ENCODE peak calls at places on chromosomes 1 and 21, in ten cellular contexts. J, D, C, A, R, X, Z, I, U and F are unnamed samples.
A peak's percentile ranks its signal among the peaks of the same experiment; 100 is the strongest.

GRCh38 chr1:192133350-192133950 is 24.8 kb upstream of the RGS18 start:
- DNase-seq in J (no peak), D (no peak), C (no peak), A (no peak), R (no peak), X (peak; percentile 17), Z (no peak), I (no peak), U (no peak), F (no peak)

GRCh38 chr1:98211271-98211840 is 290.5 kb upstream of the DPYD start:
- DNase-seq in J (no peak), D (no peak), C (no peak), A (no peak), R (no peak), X (no peak), Z (no peak), I (no peak), U (no peak), F (no peak)

GRCh38 chr1:237851209-237851845 is 39.4 kb downstream of the ZP4 start:
- DNase-seq in J (peak; percentile 18), D (peak; percentile 45), C (no peak), A (peak; percentile 56), R (no peak), X (peak; percentile 40), Z (peak; percentile 44), I (peak; percentile 36), U (no peak), F (no peak)

GRCh38 chr1:94418664-94419655 is 771 bp downstream of the ABCD3 start:
- DNase-seq in J (no peak), D (peak; percentile 64), C (peak; percentile 61), A (no peak), R (peak; percentile 2), X (peak; percentile 38), Z (peak; percentile 72), I (peak; percentile 80), U (peak; percentile 32), F (no peak)

GRCh38 chr1:205639567-205639966 is 7.8 kb upstream of the ELK4 start:
- DNase-seq in J (no peak), D (no peak), C (no peak), A (no peak), R (no peak), X (no peak), Z (no peak), I (no peak), U (no peak), F (no peak)

GRCh38 chr1:161045749-161046573 is at the start of gene USF1:
- DNase-seq in J (peak; percentile 91), D (peak; percentile 97), C (peak; percentile 90), A (peak; percentile 93), R (peak; percentile 95), X (peak; percentile 89), Z (peak; percentile 96), I (peak; percentile 98), U (peak; percentile 95), F (peak; percentile 84)

GRCh38 chr1:221793439-221794078 is 51.7 kb upstream of the DUSP10 start:
- DNase-seq in J (no peak), D (no peak), C (no peak), A (no peak), R (no peak), X (peak; percentile 17), Z (no peak), I (no peak), U (no peak), F (no peak)

GRCh38 chr1:162036156-162036555 is 12.5 kb upstream of the OLFML2B start:
- DNase-seq in J (no peak), D (no peak), C (no peak), A (no peak), R (no peak), X (peak; percentile 13), Z (no peak), I (peak; percentile 31), U (no peak), F (no peak)

GRCh38 chr1:218348628-218349185 is 3.6 kb downstream of the TGFB2 start:
- DNase-seq in J (no peak), D (no peak), C (no peak), A (no peak), R (no peak), X (no peak), Z (no peak), I (no peak), U (no peak), F (no peak)

GRCh38 chr1:41345434-41346075 is 15.7 kb upstream of the FOXO6 start:
- DNase-seq in J (no peak), D (no peak), C (no peak), A (no peak), R (no peak), X (no peak), Z (no peak), I (no peak), U (no peak), F (no peak)

GRCh38 chr1:221517961-221518360 is 223.9 kb downstream of the DUSP10 start:
- DNase-seq in J (no peak), D (no peak), C (no peak), A (no peak), R (no peak), X (no peak), Z (no peak), I (peak; percentile 56), U (no peak), F (no peak)

GRCh38 chr21:45329261-45330074 is 41.8 kb upstream of the POFUT2 start:
- DNase-seq in J (no peak), D (peak; percentile 24), C (no peak), A (no peak), R (no peak), X (no peak), Z (peak; percentile 35), I (no peak), U (no peak), F (no peak)

GRCh38 chr1:208988811-208989222 is 594.7 kb upstream of the CAMK1G start:
- DNase-seq in J (no peak), D (peak; percentile 74), C (no peak), A (no peak), R (peak; percentile 3), X (peak; percentile 43), Z (peak; percentile 67), I (peak; percentile 58), U (no peak), F (no peak)

GRCh38 chr21:38171723-38172344 is 85.0 kb upstream of the KCNJ15 start:
- DNase-seq in J (no peak), D (no peak), C (no peak), A (peak; percentile 52), R (no peak), X (peak; percentile 67), Z (no peak), I (peak; percentile 53), U (no peak), F (no peak)

GRCh38 chr1:21307663-21308062 is 17.4 kb upstream of the ECE1 start:
- DNase-seq in J (no peak), D (no peak), C (no peak), A (no peak), R (no peak), X (no peak), Z (no peak), I (no peak), U (no peak), F (no peak)
- H3K4me1 ChIP-seq in J (peaks cover 67% of the 10 kb centered on the region), D (no peaks in the 10 kb centered on the region), C (peaks cover 48% of the 10 kb centered on the region), A (peaks cover 28% of the 10 kb centered on the region), R (peaks cover 26% of the 10 kb centered on the region), X (peaks cover 39% of the 10 kb centered on the region), Z (peaks cover 13% of the 10 kb centered on the region), I (peaks cover 48% of the 10 kb centered on the region), U (peaks cover 21% of the 10 kb centered on the region), F (peaks cover 24% of the 10 kb centered on the region)

DNA sequence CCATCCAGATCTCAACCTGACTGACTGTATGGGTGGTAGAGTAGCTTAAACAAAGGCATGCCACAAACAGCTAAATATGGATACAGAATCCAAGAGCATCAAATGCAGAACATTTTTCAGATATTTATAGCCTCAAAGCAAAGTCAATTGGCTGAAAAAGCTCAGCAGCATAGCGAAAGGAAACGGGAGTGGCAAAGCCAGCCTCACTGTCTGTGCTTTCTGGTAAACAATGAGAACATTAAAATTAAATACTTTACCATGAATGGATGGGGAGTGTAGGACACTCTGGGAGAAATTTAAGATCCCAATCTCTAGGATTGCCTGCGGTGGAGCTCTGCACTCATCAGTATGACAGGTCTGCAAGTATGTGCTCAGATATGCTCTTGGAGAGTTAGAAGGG is 4.4 kb downstream of the RASAL2 start:
- DNase-seq in J (no peak), D (no peak), C (no peak), A (no peak), R (no peak), X (peak; percentile 30), Z (no peak), I (no peak), U (no peak), F (no peak)
- H3K4me3 ChIP-seq in J (no peak overlapping the region), D (no peak overlapping the region), C (peak overlapping the region; percentile 2), A (no peak overlapping the region), R (no peak overlapping the region), X (peak overlapping the region; percentile 6), Z (no peak overlapping the region), I (no peak overlapping the region), U (no peak overlapping the region), F (no peak overlapping the region)

GRCh38 chr1:24362416-24362815 is 43.3 kb downstream of the GRHL3 start:
- DNase-seq in J (no peak), D (no peak), C (no peak), A (no peak), R (no peak), X (no peak), Z (no peak), I (no peak), U (no peak), F (no peak)

GRCh38 chr1:24360681-24361080 is 41.5 kb downstream of the GRHL3 start:
- DNase-seq in J (no peak), D (no peak), C (no peak), A (no peak), R (no peak), X (no peak), Z (no peak), I (no peak), U (no peak), F (no peak)

GRCh38 chr1:24362982-24363614 is 43.9 kb downstream of the GRHL3 start:
- DNase-seq in J (no peak), D (no peak), C (no peak), A (no peak), R (no peak), X (peak; percentile 95), Z (no peak), I (peak; percentile 97), U (peak; percentile 37), F (no peak)

GRCh38 chr1:24363994-24364393 is 44.8 kb downstream of the GRHL3 start:
- DNase-seq in J (no peak), D (no peak), C (no peak), A (no peak), R (no peak), X (no peak), Z (no peak), I (no peak), U (no peak), F (no peak)

DNA sequence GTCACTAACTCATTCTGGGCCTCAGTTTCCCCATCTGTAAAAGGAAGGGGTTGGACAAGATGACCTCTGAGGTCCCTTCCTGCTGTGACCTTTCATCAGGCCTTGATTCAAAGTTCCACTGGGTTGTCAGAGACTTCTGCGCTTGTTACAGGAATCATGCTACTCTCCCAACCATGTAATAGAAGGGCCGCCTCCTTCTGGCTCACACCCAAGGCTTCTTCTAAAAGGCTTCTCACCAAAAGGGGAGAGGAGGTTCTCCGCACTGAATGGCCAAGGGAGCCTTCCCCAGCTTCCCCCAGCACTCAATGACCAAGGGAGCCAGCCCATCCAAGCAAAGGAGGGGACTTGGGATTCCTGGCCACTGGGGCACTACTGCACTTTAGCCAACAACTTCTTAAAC is 42.7 kb downstream of the GRHL3 start:
- DNase-seq in J (no peak), D (no peak), C (no peak), A (no peak), R (no peak), X (no peak), Z (no peak), I (no peak), U (no peak), F (no peak)
- H3K9me3 ChIP-seq in J (no peaks in the 10 kb centered on the region), D (no peaks in the 10 kb centered on the region), C (no peaks in the 10 kb centered on the region), A (no peaks in the 10 kb centered on the region), R (no peaks in the 10 kb centered on the region), X (no peaks in the 10 kb centered on the region), Z (no peaks in the 10 kb centered on the region), I (no peaks in the 10 kb centered on the region), U (no peaks in the 10 kb centered on the region), F (no peaks in the 10 kb centered on the region)

GRCh38 chr1:3067671-3068399 is 1.2 kb upstream of the PRDM16 start:
- DNase-seq in J (no peak), D (peak; percentile 35), C (no peak), A (no peak), R (no peak), X (no peak), Z (no peak), I (no peak), U (no peak), F (no peak)
- H3K4me1 ChIP-seq in J (peaks cover 25% of the 10 kb centered on the region), D (no peaks in the 10 kb centered on the region), C (peaks cover 81% of the 10 kb centered on the region), A (peaks cover 22% of the 10 kb centered on the region), R (peaks cover 9% of the 10 kb centered on the region), X (peaks cover 19% of the 10 kb centered on the region), Z (peaks cover 21% of the 10 kb centered on the region), I (no peaks in the 10 kb centered on the region), U (no peaks in the 10 kb centered on the region), F (peaks cover 11% of the 10 kb centered on the region)